ENCODE peak calls at places on chromosomes 7 and 10, in ten cellular contexts. One of them, this sample, is unnamed.

GRCh38 chr10:12958546-12959110 is 42.9 kb downstream of the CCDC3 start:
- DNase-seq in GM23248: no peak
- DNase-seq in CD8-positive, alpha-beta T cell: no peak
- DNase-seq in mammary epithelial cell: no peak
- DNase-seq in effector memory CD4-positive, alpha-beta T cell: no peak
- DNase-seq in foreskin keratinocyte: no peak
- DNase-seq in fibroblast of lung: no peak
- DNase-seq in H9: no peak
- DNase-seq in CD4-positive, CD25-positive, alpha-beta regulatory T cell: no peak
- DNase-seq in uterus: no peak
- DNase-seq in this sample: no peak

GRCh38 chr10:21726601-21727295 is 192.7 kb downstream of the MLLT10 start:
- DNase-seq in effector memory CD4-positive, alpha-beta T cell: no peak
- DNase-seq in fibroblast of lung: peak; percentile 35
- DNase-seq in CD8-positive, alpha-beta T cell: no peak
- DNase-seq in uterus: no peak
- DNase-seq in foreskin keratinocyte: peak; percentile 14
- DNase-seq in mammary epithelial cell: no peak
- DNase-seq in GM23248: no peak
- DNase-seq in H9: no peak
- DNase-seq in CD4-positive, CD25-positive, alpha-beta regulatory T cell: no peak
- DNase-seq in this sample: no peak

GRCh38 chr7:148590533-148590932 is at the start of gene C7orf33:
- DNase-seq in CD8-positive, alpha-beta T cell: no peak
- DNase-seq in mammary epithelial cell: no peak
- DNase-seq in H9: no peak
- DNase-seq in fibroblast of lung: no peak
- DNase-seq in CD4-positive, CD25-positive, alpha-beta regulatory T cell: no peak
- DNase-seq in effector memory CD4-positive, alpha-beta T cell: no peak
- DNase-seq in uterus: no peak
- DNase-seq in foreskin keratinocyte: no peak
- DNase-seq in GM23248: no peak
- DNase-seq in this sample: no peak

GRCh38 chr7:34069676-34070075 is 164.3 kb downstream of the BMPER start:
- DNase-seq in CD4-positive, CD25-positive, alpha-beta regulatory T cell: no peak
- DNase-seq in fibroblast of lung: peak; percentile 60
- DNase-seq in mammary epithelial cell: peak; percentile 59
- DNase-seq in foreskin keratinocyte: peak; percentile 47
- DNase-seq in H9: no peak
- DNase-seq in GM23248: peak; percentile 29
- DNase-seq in uterus: no peak
- DNase-seq in CD8-positive, alpha-beta T cell: no peak
- DNase-seq in effector memory CD4-positive, alpha-beta T cell: no peak
- DNase-seq in this sample: no peak

GRCh38 chr7:140983802-140984201 is 30.9 kb downstream of the MRPS33 start:
- DNase-seq in effector memory CD4-positive, alpha-beta T cell: no peak
- DNase-seq in foreskin keratinocyte: no peak
- DNase-seq in uterus: no peak
- DNase-seq in GM23248: no peak
- DNase-seq in CD8-positive, alpha-beta T cell: no peak
- DNase-seq in mammary epithelial cell: no peak
- DNase-seq in fibroblast of lung: no peak
- DNase-seq in H9: no peak
- DNase-seq in CD4-positive, CD25-positive, alpha-beta regulatory T cell: no peak
- DNase-seq in this sample: no peak

GRCh38 chr7:149727053-149727452 is 46.3 kb downstream of the ZNF467 start:
- DNase-seq in effector memory CD4-positive, alpha-beta T cell: no peak
- DNase-seq in H9: peak; percentile 12
- DNase-seq in uterus: no peak
- DNase-seq in fibroblast of lung: no peak
- DNase-seq in foreskin keratinocyte: no peak
- DNase-seq in GM23248: no peak
- DNase-seq in CD8-positive, alpha-beta T cell: no peak
- DNase-seq in CD4-positive, CD25-positive, alpha-beta regulatory T cell: no peak
- DNase-seq in mammary epithelial cell: no peak
- DNase-seq in this sample: no peak

GRCh38 chr10:84244651-84245270 is at the start of gene RGR:
- DNase-seq in H9: no peak
- DNase-seq in uterus: peak; percentile 24
- DNase-seq in effector memory CD4-positive, alpha-beta T cell: no peak
- DNase-seq in fibroblast of lung: peak; percentile 2
- DNase-seq in foreskin keratinocyte: no peak
- DNase-seq in GM23248: no peak
- DNase-seq in CD8-positive, alpha-beta T cell: no peak
- DNase-seq in CD4-positive, CD25-positive, alpha-beta regulatory T cell: no peak
- DNase-seq in mammary epithelial cell: no peak
- DNase-seq in this sample: peak; percentile 94

GRCh38 chr7:148856035-148856881 is 27.8 kb downstream of the EZH2 start:
- DNase-seq in H9: no peak
- DNase-seq in CD8-positive, alpha-beta T cell: peak; percentile 57
- DNase-seq in effector memory CD4-positive, alpha-beta T cell: peak; percentile 5
- DNase-seq in CD4-positive, CD25-positive, alpha-beta regulatory T cell: peak; percentile 70
- DNase-seq in uterus: no peak
- DNase-seq in GM23248: peak; percentile 55
- DNase-seq in foreskin keratinocyte: peak; percentile 39
- DNase-seq in mammary epithelial cell: peak; percentile 21
- DNase-seq in fibroblast of lung: no peak
- DNase-seq in this sample: no peak

GRCh38 chr10:97571622-97572021 is 957 bp upstream of the ANKRD2 start:
- DNase-seq in mammary epithelial cell: peak; percentile 94
- DNase-seq in foreskin keratinocyte: peak; percentile 99
- DNase-seq in CD8-positive, alpha-beta T cell: no peak
- DNase-seq in GM23248: no peak
- DNase-seq in CD4-positive, CD25-positive, alpha-beta regulatory T cell: no peak
- DNase-seq in H9: no peak
- DNase-seq in effector memory CD4-positive, alpha-beta T cell: no peak
- DNase-seq in uterus: no peak
- DNase-seq in fibroblast of lung: no peak
- DNase-seq in this sample: peak; percentile 83

GRCh38 chr7:47358944-47359588 is 222.8 kb downstream of the TNS3 start:
- DNase-seq in CD8-positive, alpha-beta T cell: no peak
- DNase-seq in foreskin keratinocyte: no peak
- DNase-seq in GM23248: no peak
- DNase-seq in uterus: no peak
- DNase-seq in CD4-positive, CD25-positive, alpha-beta regulatory T cell: no peak
- DNase-seq in H9: no peak
- DNase-seq in fibroblast of lung: no peak
- DNase-seq in mammary epithelial cell: no peak
- DNase-seq in effector memory CD4-positive, alpha-beta T cell: no peak
- DNase-seq in this sample: no peak

GRCh38 chr7:2158331-2159175 is 74.2 kb downstream of the MAD1L1 start:
- DNase-seq in fibroblast of lung: no peak
- DNase-seq in effector memory CD4-positive, alpha-beta T cell: no peak
- DNase-seq in CD8-positive, alpha-beta T cell: no peak
- DNase-seq in GM23248: no peak
- DNase-seq in H9: no peak
- DNase-seq in foreskin keratinocyte: no peak
- DNase-seq in uterus: peak; percentile 10
- DNase-seq in mammary epithelial cell: no peak
- DNase-seq in CD4-positive, CD25-positive, alpha-beta regulatory T cell: no peak
- DNase-seq in this sample: no peak

GRCh38 chr7:106600569-106601373 is 60.2 kb downstream of the CCDC71L start:
- DNase-seq in GM23248: no peak
- DNase-seq in effector memory CD4-positive, alpha-beta T cell: no peak
- DNase-seq in H9: no peak
- DNase-seq in CD4-positive, CD25-positive, alpha-beta regulatory T cell: no peak
- DNase-seq in uterus: no peak
- DNase-seq in foreskin keratinocyte: no peak
- DNase-seq in fibroblast of lung: peak; percentile 61
- DNase-seq in mammary epithelial cell: no peak
- DNase-seq in CD8-positive, alpha-beta T cell: no peak
- DNase-seq in this sample: no peak

GRCh38 chr10:72694476-72695369 is 2.8 kb downstream of the MCU start:
- DNase-seq in CD8-positive, alpha-beta T cell: no peak
- DNase-seq in CD4-positive, CD25-positive, alpha-beta regulatory T cell: no peak
- DNase-seq in foreskin keratinocyte: peak; percentile 32
- DNase-seq in effector memory CD4-positive, alpha-beta T cell: no peak
- DNase-seq in H9: no peak
- DNase-seq in fibroblast of lung: peak; percentile 48
- DNase-seq in uterus: no peak
- DNase-seq in mammary epithelial cell: peak; percentile 24
- DNase-seq in GM23248: peak; percentile 66
- DNase-seq in this sample: no peak

GRCh38 chr10:43899224-43899959 is 250.7 kb upstream of the ZNF32 start:
- DNase-seq in GM23248: peak; percentile 40
- DNase-seq in effector memory CD4-positive, alpha-beta T cell: no peak
- DNase-seq in H9: no peak
- DNase-seq in uterus: no peak
- DNase-seq in mammary epithelial cell: no peak
- DNase-seq in CD4-positive, CD25-positive, alpha-beta regulatory T cell: no peak
- DNase-seq in foreskin keratinocyte: peak; percentile 57
- DNase-seq in CD8-positive, alpha-beta T cell: no peak
- DNase-seq in fibroblast of lung: no peak
- DNase-seq in this sample: no peak

GRCh38 chr10:43461950-43462349 is 25.0 kb downstream of the ZNF487 start:
- DNase-seq in GM23248: peak; percentile 87
- DNase-seq in foreskin keratinocyte: peak; percentile 68
- DNase-seq in uterus: no peak
- DNase-seq in mammary epithelial cell: peak; percentile 62
- DNase-seq in fibroblast of lung: peak; percentile 69
- DNase-seq in CD8-positive, alpha-beta T cell: no peak
- DNase-seq in H9: no peak
- DNase-seq in CD4-positive, CD25-positive, alpha-beta regulatory T cell: peak; percentile 77
- DNase-seq in effector memory CD4-positive, alpha-beta T cell: no peak
- DNase-seq in this sample: no peak

GRCh38 chr7:137091396-137091795 is 222.9 kb downstream of the CHRM2 start:
- DNase-seq in CD8-positive, alpha-beta T cell: no peak
- DNase-seq in effector memory CD4-positive, alpha-beta T cell: no peak
- DNase-seq in fibroblast of lung: peak; percentile 46
- DNase-seq in GM23248: no peak
- DNase-seq in mammary epithelial cell: no peak
- DNase-seq in foreskin keratinocyte: no peak
- DNase-seq in H9: peak; percentile 52
- DNase-seq in uterus: no peak
- DNase-seq in CD4-positive, CD25-positive, alpha-beta regulatory T cell: no peak
- DNase-seq in this sample: no peak

GRCh38 chr7:127678947-127679346 is 27.0 kb downstream of the SND1 start:
- DNase-seq in CD8-positive, alpha-beta T cell: no peak
- DNase-seq in foreskin keratinocyte: no peak
- DNase-seq in H9: no peak
- DNase-seq in fibroblast of lung: peak; percentile 48
- DNase-seq in mammary epithelial cell: no peak
- DNase-seq in uterus: no peak
- DNase-seq in CD4-positive, CD25-positive, alpha-beta regulatory T cell: no peak
- DNase-seq in GM23248: peak; percentile 52
- DNase-seq in effector memory CD4-positive, alpha-beta T cell: no peak
- DNase-seq in this sample: no peak

GRCh38 chr7:519429-519973 is at the start of gene PDGFA:
- DNase-seq in fibroblast of lung: peak; percentile 68
- DNase-seq in CD4-positive, CD25-positive, alpha-beta regulatory T cell: no peak
- DNase-seq in effector memory CD4-positive, alpha-beta T cell: no peak
- DNase-seq in GM23248: peak; percentile 67
- DNase-seq in uterus: peak; percentile 50
- DNase-seq in mammary epithelial cell: peak; percentile 55
- DNase-seq in CD8-positive, alpha-beta T cell: no peak
- DNase-seq in H9: no peak
- DNase-seq in foreskin keratinocyte: no peak
- DNase-seq in this sample: no peak

GRCh38 chr7:15860264-15860949 is 173.9 kb upstream of the MEOX2 start:
- DNase-seq in H9: no peak
- DNase-seq in uterus: no peak
- DNase-seq in foreskin keratinocyte: no peak
- DNase-seq in effector memory CD4-positive, alpha-beta T cell: no peak
- DNase-seq in CD4-positive, CD25-positive, alpha-beta regulatory T cell: no peak
- DNase-seq in fibroblast of lung: no peak
- DNase-seq in mammary epithelial cell: no peak
- DNase-seq in CD8-positive, alpha-beta T cell: no peak
- DNase-seq in GM23248: no peak
- DNase-seq in this sample: no peak

GRCh38 chr10:77505431-77506334 is 131.9 kb downstream of the KCNMA1 start:
- DNase-seq in CD4-positive, CD25-positive, alpha-beta regulatory T cell: no peak
- DNase-seq in effector memory CD4-positive, alpha-beta T cell: no peak
- DNase-seq in CD8-positive, alpha-beta T cell: no peak
- DNase-seq in GM23248: peak; percentile 94
- DNase-seq in foreskin keratinocyte: peak; percentile 92
- DNase-seq in fibroblast of lung: peak; percentile 96
- DNase-seq in H9: no peak
- DNase-seq in mammary epithelial cell: peak; percentile 91
- DNase-seq in uterus: no peak
- DNase-seq in this sample: no peak
- H3K27ac ChIP-seq in CD4-positive, CD25-positive, alpha-beta regulatory T cell: no peak overlapping the region
- H3K27ac ChIP-seq in effector memory CD4-positive, alpha-beta T cell: no peak overlapping the region
- H3K27ac ChIP-seq in CD8-positive, alpha-beta T cell: no peak overlapping the region
- H3K27ac ChIP-seq in GM23248: peak overlapping the region; percentile 79
- H3K27ac ChIP-seq in foreskin keratinocyte: peak overlapping the region; percentile 80
- H3K27ac ChIP-seq in fibroblast of lung: peak overlapping the region; percentile 74
- H3K27ac ChIP-seq in H9: no peak overlapping the region
- H3K27ac ChIP-seq in mammary epithelial cell: peak overlapping the region; percentile 79
- H3K27ac ChIP-seq in uterus: no peak overlapping the region
- H3K27ac ChIP-seq in this sample: no peak overlapping the region

GRCh38 chr7:131524116-131524515 is 32.3 kb downstream of the PODXL start:
- DNase-seq in CD8-positive, alpha-beta T cell: no peak
- DNase-seq in mammary epithelial cell: no peak
- DNase-seq in foreskin keratinocyte: no peak
- DNase-seq in GM23248: no peak
- DNase-seq in effector memory CD4-positive, alpha-beta T cell: no peak
- DNase-seq in CD4-positive, CD25-positive, alpha-beta regulatory T cell: no peak
- DNase-seq in uterus: no peak
- DNase-seq in fibroblast of lung: no peak
- DNase-seq in H9: no peak
- DNase-seq in this sample: no peak
- H3K27ac ChIP-seq in CD8-positive, alpha-beta T cell: no peak overlapping the region
- H3K27ac ChIP-seq in mammary epithelial cell: no peak overlapping the region
- H3K27ac ChIP-seq in foreskin keratinocyte: no peak overlapping the region
- H3K27ac ChIP-seq in GM23248: no peak overlapping the region
- H3K27ac ChIP-seq in effector memory CD4-positive, alpha-beta T cell: no peak overlapping the region
- H3K27ac ChIP-seq in CD4-positive, CD25-positive, alpha-beta regulatory T cell: no peak overlapping the region
- H3K27ac ChIP-seq in uterus: peak overlapping the region; percentile 45
- H3K27ac ChIP-seq in fibroblast of lung: no peak overlapping the region
- H3K27ac ChIP-seq in H9: no peak overlapping the region
- H3K27ac ChIP-seq in this sample: no peak overlapping the region

GRCh38 chr7:6158424-6159096 is 113.9 kb downstream of the CYTH3 start:
- DNase-seq in fibroblast of lung: no peak
- DNase-seq in CD4-positive, CD25-positive, alpha-beta regulatory T cell: no peak
- DNase-seq in foreskin keratinocyte: no peak
- DNase-seq in H9: no peak
- DNase-seq in uterus: no peak
- DNase-seq in GM23248: no peak
- DNase-seq in effector memory CD4-positive, alpha-beta T cell: no peak
- DNase-seq in CD8-positive, alpha-beta T cell: no peak
- DNase-seq in mammary epithelial cell: no peak
- DNase-seq in this sample: peak; percentile 39
- H3K27ac ChIP-seq in fibroblast of lung: peak overlapping the region; percentile 40
- H3K27ac ChIP-seq in CD4-positive, CD25-positive, alpha-beta regulatory T cell: no peak overlapping the region
- H3K27ac ChIP-seq in foreskin keratinocyte: no peak overlapping the region
- H3K27ac ChIP-seq in H9: no peak overlapping the region
- H3K27ac ChIP-seq in uterus: no peak overlapping the region
- H3K27ac ChIP-seq in GM23248: no peak overlapping the region
- H3K27ac ChIP-seq in effector memory CD4-positive, alpha-beta T cell: no peak overlapping the region
- H3K27ac ChIP-seq in CD8-positive, alpha-beta T cell: no peak overlapping the region
- H3K27ac ChIP-seq in mammary epithelial cell: no peak overlapping the region
- H3K27ac ChIP-seq in this sample: peak overlapping the region; percentile 68

DNA sequence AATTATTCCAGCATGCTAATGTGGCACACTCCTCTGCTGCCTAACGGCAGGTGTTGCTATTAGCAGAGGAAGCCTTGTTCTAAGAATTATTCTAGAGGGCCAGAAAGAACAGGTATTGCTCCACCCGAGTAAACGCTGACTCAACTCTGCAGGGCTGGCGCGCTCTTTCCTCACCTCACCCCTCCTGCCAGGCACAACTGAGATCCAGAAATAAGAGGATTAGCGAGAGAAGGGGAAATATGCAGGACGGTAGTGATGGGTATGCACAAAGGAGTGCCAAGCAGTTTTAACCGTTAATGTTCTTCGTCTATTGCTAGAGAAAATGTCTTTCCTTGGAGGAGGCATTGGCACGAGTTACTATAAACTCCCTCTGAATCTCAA is 382 bp upstream of the SCIN start:
- DNase-seq in effector memory CD4-positive, alpha-beta T cell: no peak
- DNase-seq in CD8-positive, alpha-beta T cell: no peak
- DNase-seq in H9: no peak
- DNase-seq in fibroblast of lung: no peak
- DNase-seq in uterus: no peak
- DNase-seq in CD4-positive, CD25-positive, alpha-beta regulatory T cell: no peak
- DNase-seq in mammary epithelial cell: peak; percentile 67
- DNase-seq in GM23248: peak; percentile 54
- DNase-seq in foreskin keratinocyte: peak; percentile 60
- DNase-seq in this sample: no peak
- H3K27ac ChIP-seq in effector memory CD4-positive, alpha-beta T cell: no peak overlapping the region
- H3K27ac ChIP-seq in CD8-positive, alpha-beta T cell: no peak overlapping the region
- H3K27ac ChIP-seq in H9: no peak overlapping the region
- H3K27ac ChIP-seq in fibroblast of lung: no peak overlapping the region
- H3K27ac ChIP-seq in uterus: no peak overlapping the region
- H3K27ac ChIP-seq in CD4-positive, CD25-positive, alpha-beta regulatory T cell: no peak overlapping the region
- H3K27ac ChIP-seq in mammary epithelial cell: no peak overlapping the region
- H3K27ac ChIP-seq in GM23248: no peak overlapping the region
- H3K27ac ChIP-seq in foreskin keratinocyte: no peak overlapping the region
- H3K27ac ChIP-seq in this sample: peak overlapping the region; percentile 56